ENCODE peak calls at places on chromosomes 2 and 18, in eight cellular contexts. One of them, this sample, is unnamed. For H3K4me1 and H3K36me3, the result is how much of the 10 kb centered on the place peaks cover.

GRCh38 chr18:70228546-70228945 is 23.1 kb upstream of the RTTN start:
- DNase-seq in GM23338: no peak
- DNase-seq in Karpas-422: peak
- DNase-seq in heart right ventricle: no peak
- DNase-seq in upper lobe of right lung: no peak
- DNase-seq in fibroblast of lung: peak
- DNase-seq in astrocyte: no peak
- DNase-seq in CD8-positive, alpha-beta T cell: no peak
- DNase-seq in this sample: no peak

GRCh38 chr2:100640329-100641114 is 77.7 kb downstream of the PDCL3 start:
- DNase-seq in GM23338: peak
- DNase-seq in Karpas-422: no peak
- DNase-seq in heart right ventricle: no peak
- DNase-seq in upper lobe of right lung: no peak
- DNase-seq in fibroblast of lung: peak
- DNase-seq in astrocyte: peak
- DNase-seq in CD8-positive, alpha-beta T cell: no peak
- DNase-seq in this sample: no peak

GRCh38 chr2:219453691-219454131 is 19.1 kb downstream of the SPEG start:
- DNase-seq in GM23338: peak
- DNase-seq in Karpas-422: no peak
- DNase-seq in heart right ventricle: peak
- DNase-seq in upper lobe of right lung: no peak
- DNase-seq in fibroblast of lung: peak
- DNase-seq in astrocyte: peak
- DNase-seq in CD8-positive, alpha-beta T cell: no peak
- DNase-seq in this sample: no peak

GRCh38 chr18:51107082-51107481 is 77.1 kb downstream of the SMAD4 start:
- DNase-seq in GM23338: no peak
- DNase-seq in Karpas-422: peak
- DNase-seq in heart right ventricle: no peak
- DNase-seq in upper lobe of right lung: no peak
- DNase-seq in fibroblast of lung: no peak
- DNase-seq in astrocyte: no peak
- DNase-seq in CD8-positive, alpha-beta T cell: no peak
- DNase-seq in this sample: no peak

GRCh38 chr2:168345601-168346000 is 98.2 kb upstream of the STK39 start:
- DNase-seq in GM23338: no peak
- DNase-seq in Karpas-422: peak
- DNase-seq in heart right ventricle: no peak
- DNase-seq in upper lobe of right lung: no peak
- DNase-seq in fibroblast of lung: no peak
- DNase-seq in astrocyte: no peak
- DNase-seq in CD8-positive, alpha-beta T cell: no peak
- DNase-seq in this sample: no peak

GRCh38 chr2:27216416-27217137 is 592 bp upstream of the CAD start:
- DNase-seq in GM23338: peak
- DNase-seq in Karpas-422: no peak
- DNase-seq in heart right ventricle: no peak
- DNase-seq in upper lobe of right lung: no peak
- DNase-seq in fibroblast of lung: no peak
- DNase-seq in astrocyte: no peak
- DNase-seq in CD8-positive, alpha-beta T cell: no peak
- DNase-seq in this sample: no peak

GRCh38 chr18:55447672-55448018 is 140.3 kb downstream of the TCF4 start:
- DNase-seq in GM23338: no peak
- DNase-seq in Karpas-422: peak
- DNase-seq in heart right ventricle: no peak
- DNase-seq in upper lobe of right lung: no peak
- DNase-seq in fibroblast of lung: no peak
- DNase-seq in astrocyte: no peak
- DNase-seq in CD8-positive, alpha-beta T cell: no peak
- DNase-seq in this sample: no peak

GRCh38 chr2:241035818-241036396 is 37.5 kb downstream of the SNED1 start:
- DNase-seq in GM23338: peak
- DNase-seq in Karpas-422: peak
- DNase-seq in heart right ventricle: no peak
- DNase-seq in upper lobe of right lung: no peak
- DNase-seq in fibroblast of lung: no peak
- DNase-seq in astrocyte: no peak
- DNase-seq in CD8-positive, alpha-beta T cell: peak
- DNase-seq in this sample: peak

GRCh38 chr18:51149605-51150429 is 47.7 kb downstream of the MEX3C start:
- DNase-seq in GM23338: no peak
- DNase-seq in Karpas-422: no peak
- DNase-seq in heart right ventricle: no peak
- DNase-seq in upper lobe of right lung: no peak
- DNase-seq in fibroblast of lung: peak
- DNase-seq in astrocyte: peak
- DNase-seq in CD8-positive, alpha-beta T cell: no peak
- DNase-seq in this sample: no peak

GRCh38 chr2:127095367-127095641 is 11.7 kb downstream of the BIN1 start:
- DNase-seq in GM23338: no peak
- DNase-seq in Karpas-422: no peak
- DNase-seq in heart right ventricle: no peak
- DNase-seq in upper lobe of right lung: no peak
- DNase-seq in fibroblast of lung: no peak
- DNase-seq in astrocyte: no peak
- DNase-seq in CD8-positive, alpha-beta T cell: no peak
- DNase-seq in this sample: no peak

GRCh38 chr2:98940102-98940501 is 4.1 kb upstream of the CRACDL start:
- DNase-seq in GM23338: no peak
- DNase-seq in Karpas-422: no peak
- DNase-seq in heart right ventricle: no peak
- DNase-seq in upper lobe of right lung: no peak
- DNase-seq in fibroblast of lung: no peak
- DNase-seq in astrocyte: no peak
- DNase-seq in CD8-positive, alpha-beta T cell: no peak
- DNase-seq in this sample: no peak

GRCh38 chr2:75498907-75499306 is 61.8 kb downstream of the EVA1A start:
- DNase-seq in GM23338: no peak
- DNase-seq in Karpas-422: no peak
- DNase-seq in heart right ventricle: no peak
- DNase-seq in upper lobe of right lung: no peak
- DNase-seq in fibroblast of lung: no peak
- DNase-seq in astrocyte: no peak
- DNase-seq in CD8-positive, alpha-beta T cell: no peak
- DNase-seq in this sample: no peak

DNA sequence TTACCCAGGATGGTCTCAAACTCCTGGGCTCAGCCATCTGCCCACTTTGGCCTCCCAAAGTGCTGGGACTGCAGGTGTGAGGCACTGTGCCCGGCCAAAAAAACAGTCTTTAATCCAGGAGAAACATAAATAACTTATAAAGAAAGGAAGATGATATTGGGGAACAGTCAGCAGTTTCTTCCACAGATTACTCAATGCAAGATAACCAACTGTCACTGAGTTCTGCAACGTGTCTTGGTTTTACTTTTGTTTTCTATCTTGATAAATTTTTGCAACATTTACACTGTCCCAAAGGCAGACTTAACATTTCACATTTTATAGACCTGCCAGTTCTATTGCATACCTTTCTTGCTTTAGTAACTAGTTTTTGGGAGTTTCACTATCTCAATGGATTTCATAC is 71.1 kb downstream of the ANKRD44 start:
- DNase-seq in GM23338: no peak
- DNase-seq in Karpas-422: no peak
- DNase-seq in heart right ventricle: no peak
- DNase-seq in upper lobe of right lung: no peak
- DNase-seq in fibroblast of lung: no peak
- DNase-seq in astrocyte: no peak
- DNase-seq in CD8-positive, alpha-beta T cell: no peak
- DNase-seq in this sample: no peak
- H3K4me1 ChIP-seq in GM23338: under half
- H3K4me1 ChIP-seq in Karpas-422: half or more
- H3K4me1 ChIP-seq in heart right ventricle: half or more
- H3K4me1 ChIP-seq in upper lobe of right lung: half or more
- H3K4me1 ChIP-seq in fibroblast of lung: under half
- H3K4me1 ChIP-seq in astrocyte: under half
- H3K4me1 ChIP-seq in CD8-positive, alpha-beta T cell: half or more
- H3K4me1 ChIP-seq in this sample: under half

DNA sequence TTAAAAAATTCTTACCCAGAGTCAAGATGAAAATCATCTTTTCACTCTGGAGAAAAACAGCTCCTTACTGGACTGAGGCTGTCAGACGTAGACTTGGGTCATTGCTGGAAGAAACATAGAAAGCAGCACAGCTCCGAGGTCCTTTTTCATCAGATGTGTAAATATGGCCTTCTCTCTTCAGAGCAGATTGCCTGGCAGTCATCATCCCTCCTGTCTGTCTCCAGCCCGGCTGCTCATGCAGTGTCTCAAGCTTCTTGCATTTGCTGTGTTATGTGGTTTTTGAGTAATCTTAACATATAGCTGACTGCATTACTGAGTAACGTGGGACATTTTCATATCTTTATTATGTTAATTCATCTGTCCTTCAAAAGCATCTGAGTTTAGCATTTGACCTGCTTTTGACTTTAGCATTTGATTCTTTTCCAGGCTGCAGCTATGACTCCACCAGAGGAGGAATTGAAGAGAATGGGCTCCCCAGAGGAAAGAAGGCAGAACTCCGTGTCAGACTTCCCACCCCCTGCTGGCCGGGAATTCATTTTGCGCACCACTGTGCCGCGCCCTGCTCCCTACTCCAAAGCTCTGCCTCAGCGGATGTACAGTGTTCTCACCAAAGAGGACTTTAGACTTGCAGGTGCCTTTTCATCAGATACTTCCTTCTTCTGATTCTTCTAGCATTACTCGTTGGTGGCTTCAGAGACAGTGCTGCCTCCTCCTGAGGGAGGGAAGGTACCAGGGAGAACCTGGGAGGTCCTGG is 116.2 kb downstream of the RAB3GAP1 start:
- DNase-seq in GM23338: no peak
- DNase-seq in Karpas-422: no peak
- DNase-seq in heart right ventricle: no peak
- DNase-seq in upper lobe of right lung: no peak
- DNase-seq in fibroblast of lung: no peak
- DNase-seq in astrocyte: no peak
- DNase-seq in CD8-positive, alpha-beta T cell: no peak
- DNase-seq in this sample: no peak
- H3K36me3 ChIP-seq in GM23338: under half
- H3K36me3 ChIP-seq in Karpas-422: half or more
- H3K36me3 ChIP-seq in heart right ventricle: under half
- H3K36me3 ChIP-seq in upper lobe of right lung: half or more
- H3K36me3 ChIP-seq in fibroblast of lung: under half
- H3K36me3 ChIP-seq in astrocyte: under half
- H3K36me3 ChIP-seq in CD8-positive, alpha-beta T cell: under half
- H3K36me3 ChIP-seq in this sample: half or more

GRCh38 chr2:197805598-197806316 is 1.4 kb downstream of the PLCL1 start:
- DNase-seq in GM23338: peak
- DNase-seq in Karpas-422: no peak
- DNase-seq in heart right ventricle: no peak
- DNase-seq in upper lobe of right lung: no peak
- DNase-seq in fibroblast of lung: no peak
- DNase-seq in astrocyte: no peak
- DNase-seq in CD8-positive, alpha-beta T cell: no peak
- DNase-seq in this sample: no peak

GRCh38 chr2:197810490-197810889 is 6.1 kb downstream of the PLCL1 start:
- DNase-seq in GM23338: no peak
- DNase-seq in Karpas-422: no peak
- DNase-seq in heart right ventricle: no peak
- DNase-seq in upper lobe of right lung: no peak
- DNase-seq in fibroblast of lung: no peak
- DNase-seq in astrocyte: no peak
- DNase-seq in CD8-positive, alpha-beta T cell: no peak
- DNase-seq in this sample: no peak

GRCh38 chr2:197806317-197806633 is 1.9 kb downstream of the PLCL1 start:
- DNase-seq in GM23338: no peak
- DNase-seq in Karpas-422: no peak
- DNase-seq in heart right ventricle: no peak
- DNase-seq in upper lobe of right lung: no peak
- DNase-seq in fibroblast of lung: no peak
- DNase-seq in astrocyte: no peak
- DNase-seq in CD8-positive, alpha-beta T cell: no peak
- DNase-seq in this sample: no peak

GRCh38 chr2:197810023-197810422 is 5.6 kb downstream of the PLCL1 start:
- DNase-seq in GM23338: no peak
- DNase-seq in Karpas-422: no peak
- DNase-seq in heart right ventricle: no peak
- DNase-seq in upper lobe of right lung: no peak
- DNase-seq in fibroblast of lung: no peak
- DNase-seq in astrocyte: no peak
- DNase-seq in CD8-positive, alpha-beta T cell: no peak
- DNase-seq in this sample: no peak

DNA sequence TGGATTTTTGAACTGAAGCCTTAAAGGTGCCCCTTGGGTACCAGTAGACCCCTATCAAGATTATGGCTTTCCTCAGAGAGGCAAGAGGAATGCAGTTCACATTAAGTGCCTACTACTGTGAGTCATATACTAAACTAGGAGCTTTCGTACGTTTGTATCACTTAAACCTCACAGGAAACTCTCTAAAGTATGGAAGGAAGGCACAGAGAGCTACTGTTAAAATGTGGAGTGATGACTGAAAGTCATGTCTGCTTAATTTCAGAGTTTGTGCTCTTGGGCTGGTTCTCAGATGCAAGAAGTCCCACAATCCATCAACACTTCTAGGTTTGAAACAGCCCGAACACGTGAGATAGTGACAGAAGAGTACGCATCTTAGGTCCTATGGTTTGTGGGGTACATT is 4.7 kb downstream of the PLCL1 start:
- DNase-seq in GM23338: no peak
- DNase-seq in Karpas-422: no peak
- DNase-seq in heart right ventricle: no peak
- DNase-seq in upper lobe of right lung: no peak
- DNase-seq in fibroblast of lung: no peak
- DNase-seq in astrocyte: no peak
- DNase-seq in CD8-positive, alpha-beta T cell: no peak
- DNase-seq in this sample: no peak
- H3K4me3 ChIP-seq in GM23338: no peak
- H3K4me3 ChIP-seq in Karpas-422: no peak
- H3K4me3 ChIP-seq in heart right ventricle: peak
- H3K4me3 ChIP-seq in upper lobe of right lung: no peak
- H3K4me3 ChIP-seq in fibroblast of lung: no peak
- H3K4me3 ChIP-seq in astrocyte: no peak
- H3K4me3 ChIP-seq in CD8-positive, alpha-beta T cell: no peak
- H3K4me3 ChIP-seq in this sample: no peak

DNA sequence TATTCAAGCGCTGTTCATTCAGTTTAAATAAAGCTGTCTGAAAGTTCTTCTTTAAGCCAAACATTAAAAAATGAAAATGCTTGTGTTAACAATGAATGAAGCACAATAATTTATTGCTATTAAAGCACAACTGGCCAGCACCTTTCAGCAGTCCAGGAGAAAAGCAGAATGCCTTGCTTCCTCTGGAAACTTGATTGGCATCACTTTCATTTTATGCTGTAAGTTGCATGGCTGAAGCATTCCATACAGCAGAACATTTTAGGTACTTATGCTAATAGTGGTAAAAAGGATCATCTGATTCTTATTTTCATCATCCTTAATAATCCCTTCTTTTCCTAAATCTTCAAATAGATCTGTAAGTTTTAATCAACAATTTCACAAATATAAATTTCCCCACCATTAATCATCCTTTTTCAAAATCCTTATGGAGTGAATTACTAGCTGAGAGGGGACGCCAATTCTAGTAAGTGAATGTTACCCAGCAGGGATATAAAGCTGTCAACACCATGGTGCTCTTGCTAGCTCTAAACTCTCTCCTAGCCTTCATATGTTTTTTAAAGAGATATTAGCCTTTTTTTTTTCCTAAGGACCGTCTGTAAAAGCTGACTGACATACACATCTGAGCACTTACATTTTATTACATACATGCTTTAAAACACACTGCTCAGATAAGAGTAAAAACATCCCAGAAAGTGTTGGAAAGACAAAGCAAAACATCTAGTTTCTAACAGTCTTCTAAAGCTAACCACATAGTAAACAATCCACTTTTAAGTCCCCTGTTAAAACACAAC is 5.3 kb downstream of the SATB2 start:
- DNase-seq in GM23338: no peak
- DNase-seq in Karpas-422: no peak
- DNase-seq in heart right ventricle: no peak
- DNase-seq in upper lobe of right lung: no peak
- DNase-seq in fibroblast of lung: no peak
- DNase-seq in astrocyte: no peak
- DNase-seq in CD8-positive, alpha-beta T cell: no peak
- DNase-seq in this sample: no peak
- H3K4me1 ChIP-seq in GM23338: under half
- H3K4me1 ChIP-seq in Karpas-422: under half
- H3K4me1 ChIP-seq in heart right ventricle: under half
- H3K4me1 ChIP-seq in upper lobe of right lung: under half
- H3K4me1 ChIP-seq in fibroblast of lung: under half
- H3K4me1 ChIP-seq in astrocyte: under half
- H3K4me1 ChIP-seq in CD8-positive, alpha-beta T cell: under half
- H3K4me1 ChIP-seq in this sample: under half

This sample was measured in vagina.